ENCODE peak calls at places on chromosomes 16 and 17, in eight cellular contexts. C is cardiac muscle cell, E is body of pancreas, F is endothelial cell, V is foreskin fibroblast, X is GM12865, Z is dorsolateral prefrontal cortex, P is GM20000. Q is an unnamed sample.

GRCh38 chr17:78307887-78308633 is 51.8 kb downstream of the SOCS3 start:
- DNase-seq in F (no peak), E (peak; percentile 74), P (no peak), V (no peak), Z (no peak), X (no peak), C (no peak), Q (peak; percentile 38)

GRCh38 chr17:40551091-40551873 is 14.0 kb downstream of the CCR7 start:
- DNase-seq in C (peak; percentile 99), Z (peak; percentile 31), V (peak; percentile 99), X (no peak), P (no peak), F (no peak), E (peak; percentile 45), Q (peak; percentile 90)

GRCh38 chr17:82794781-82795505 is 43.1 kb downstream of the TBCD start:
- DNase-seq in P (no peak), F (no peak), Z (no peak), E (peak; percentile 20), C (peak; percentile 11), V (peak; percentile 30), X (no peak), Q (peak; percentile 51)

GRCh38 chr16:80931985-80932720 is 74.5 kb downstream of the CMC2 start:
- DNase-seq in P (peak; percentile 38), X (peak; percentile 9), Z (peak; percentile 72), E (peak; percentile 71), V (peak; percentile 45), C (peak; percentile 91), F (peak; percentile 60), Q (peak; percentile 86)

GRCh38 chr17:45226620-45227019 is 4.9 kb downstream of the FMNL1 start:
- DNase-seq in E (no peak), P (no peak), F (no peak), Z (no peak), X (no peak), C (no peak), V (no peak), Q (no peak)

GRCh38 chr16:85366031-85366763 is 246.9 kb upstream of the GSE1 start:
- DNase-seq in V (no peak), E (no peak), F (no peak), P (no peak), Z (no peak), C (no peak), X (no peak), Q (no peak)

GRCh38 chr17:9529033-9529748 is 46.4 kb downstream of the STX8 start:
- DNase-seq in E (no peak), F (no peak), V (peak; percentile 22), X (peak; percentile 43), C (peak; percentile 47), Z (no peak), P (peak; percentile 22), Q (no peak)

GRCh38 chr17:21345236-21345635 is 30.9 kb upstream of the KCNJ12 start:
- DNase-seq in C (no peak), P (no peak), F (no peak), Z (peak; percentile 32), X (no peak), V (no peak), E (no peak), Q (no peak)

GRCh38 chr16:56211471-56211944 is 20.2 kb downstream of the GNAO1 start:
- DNase-seq in F (no peak), C (no peak), V (no peak), Z (no peak), E (no peak), P (no peak), X (no peak), Q (no peak)

GRCh38 chr17:39926588-39927100 is 757 bp downstream of the ORMDL3 start:
- DNase-seq in P (peak; percentile 59), C (peak; percentile 69), E (peak; percentile 73), X (peak; percentile 80), Z (no peak), V (peak; percentile 18), F (peak; percentile 25), Q (peak; percentile 42)

GRCh38 chr17:78716814-78717393 is 65.2 kb downstream of the CYTH1 start:
- DNase-seq in P (no peak), V (peak; percentile 45), F (no peak), X (peak; percentile 82), C (peak; percentile 54), E (peak; percentile 96), Z (peak; percentile 92), Q (peak; percentile 86)

GRCh38 chr17:19718041-19718612 is 1.7 kb upstream of the SLC47A2 start:
- DNase-seq in Z (no peak), P (no peak), V (no peak), C (no peak), X (no peak), F (no peak), E (no peak), Q (no peak)

GRCh38 chr16:66441586-66442375 is 14.7 kb downstream of the BEAN1 start:
- DNase-seq in X (no peak), P (no peak), E (no peak), Z (peak; percentile 15), F (no peak), V (no peak), C (peak; percentile 56), Q (no peak)

DNA sequence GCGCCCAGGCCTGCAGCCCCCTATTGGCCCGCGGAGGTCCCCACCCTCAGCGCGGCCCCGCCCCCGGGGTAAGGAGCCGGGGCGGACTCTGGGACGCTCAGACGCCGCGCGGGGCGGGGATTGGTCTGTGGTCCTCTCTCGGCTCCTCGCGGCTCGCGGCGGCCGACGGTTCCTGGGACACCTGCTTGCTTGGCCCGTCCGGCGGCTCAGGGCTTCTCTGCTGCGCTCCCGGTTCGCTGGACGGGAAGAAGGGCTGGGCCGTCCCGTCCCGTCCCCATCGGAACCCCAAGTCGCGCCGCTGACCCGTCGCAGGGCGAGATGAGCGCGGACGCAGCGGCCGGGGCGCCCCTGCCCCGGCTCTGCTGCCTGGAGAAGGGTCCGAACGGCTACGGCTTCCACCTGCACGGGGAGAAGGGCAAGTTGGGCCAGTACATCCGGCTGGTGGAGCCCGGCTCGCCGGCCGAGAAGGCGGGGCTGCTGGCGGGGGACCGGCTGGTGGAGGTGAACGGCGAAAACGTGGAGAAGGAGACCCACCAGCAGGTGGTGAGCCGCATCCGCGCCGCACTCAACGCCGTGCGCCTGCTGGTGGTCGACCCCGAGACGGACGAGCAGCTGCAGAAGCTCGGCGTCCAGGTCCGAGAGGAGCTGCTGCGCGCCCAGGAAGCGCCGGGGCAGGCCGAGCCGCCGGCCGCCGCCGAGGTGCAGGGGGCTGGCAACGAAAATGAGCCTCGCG is at the start of gene NHERF1:
- DNase-seq in E (peak; percentile 97), Z (peak; percentile 97), C (peak; percentile 94), P (peak; percentile 99), V (peak; percentile 93), X (peak; percentile 95), F (peak; percentile 97), Q (peak; percentile 95)
- TF ChIP-seq CTCF in E (peak; percentile 12), Z (peak; percentile 7), C (no peak), P (no peak), V (no peak), X (no peak), F (peak; percentile 20), Q (no peak)

GRCh38 chr17:15456972-15457722 is 10.3 kb downstream of the CDRT4 start:
- DNase-seq in F (no peak), E (peak; percentile 50), X (no peak), P (no peak), C (peak; percentile 87), V (peak; percentile 91), Z (peak; percentile 72), Q (peak; percentile 45)
- TF ChIP-seq CTCF in F (no peak), E (no peak), X (no peak), P (no peak), C (peak; percentile 58), V (peak; percentile 50), Z (peak; percentile 54), Q (peak; percentile 20)

DNA sequence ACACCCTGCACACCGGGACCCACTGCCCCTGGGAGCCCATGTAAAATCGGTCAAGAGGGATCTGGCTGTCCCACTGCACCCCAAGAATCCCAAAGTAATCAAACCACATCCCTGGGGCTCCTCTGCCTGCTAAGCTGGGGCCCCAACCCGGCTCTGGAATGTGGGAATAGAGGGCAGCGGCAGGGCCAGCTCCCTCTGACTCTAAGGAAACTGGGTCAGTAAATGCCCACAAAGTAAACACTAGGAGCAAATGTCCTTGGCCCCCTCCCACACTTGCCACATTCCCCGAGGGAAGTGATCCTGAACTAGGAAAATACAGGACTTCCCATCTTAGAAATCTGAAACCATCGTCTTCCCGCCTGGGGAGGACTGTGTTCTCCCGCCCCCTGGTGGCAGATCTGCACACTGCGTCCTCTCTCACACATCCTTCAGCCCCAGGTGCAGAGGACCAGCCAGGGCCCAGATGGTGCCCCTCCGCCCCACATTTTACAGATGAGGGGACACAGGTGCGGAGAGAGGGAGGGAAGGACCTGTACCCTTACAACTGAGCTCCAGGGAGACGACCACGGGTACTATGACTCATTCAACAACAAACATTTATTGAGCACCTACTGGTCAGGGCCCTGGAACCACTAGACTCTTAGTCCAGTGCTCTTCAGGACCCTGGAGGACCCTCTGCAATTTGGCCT is 10.2 kb downstream of the P3H4 start:
- DNase-seq in F (peak; percentile 88), E (peak; percentile 90), C (peak; percentile 82), V (peak; percentile 56), P (peak; percentile 85), X (peak; percentile 78), Z (peak; percentile 86), Q (peak; percentile 89)
- TF ChIP-seq CTCF in F (peak; percentile 97), E (peak; percentile 94), C (peak; percentile 94), V (peak; percentile 98), P (peak; percentile 86), X (peak; percentile 98), Z (peak; percentile 99), Q (peak; percentile 95)

GRCh38 chr17:68290268-68290954 is 516 bp downstream of the SLC16A6 start:
- DNase-seq in C (no peak), P (peak; percentile 62), Z (peak; percentile 54), X (peak; percentile 74), V (no peak), F (peak; percentile 47), E (peak; percentile 23), Q (peak; percentile 35)

GRCh38 chr17:68290955-68291835 is at the start of the genes ARSG and SLC16A6:
- DNase-seq in P (peak; percentile 94), F (peak; percentile 71), E (peak; percentile 43), V (peak; percentile 51), X (peak; percentile 96), Z (peak; percentile 75), C (peak; percentile 58), Q (peak; percentile 81)

GRCh38 chr17:68292689-68293040 is 1.4 kb downstream of the ARSG start:
- DNase-seq in C (no peak), Z (no peak), P (no peak), X (no peak), F (no peak), E (no peak), V (no peak), Q (no peak)

GRCh38 chr17:68293490-68294195 is 2.3 kb downstream of the ARSG start:
- DNase-seq in Z (no peak), X (no peak), C (no peak), P (no peak), F (no peak), E (no peak), V (no peak), Q (no peak)

DNA sequence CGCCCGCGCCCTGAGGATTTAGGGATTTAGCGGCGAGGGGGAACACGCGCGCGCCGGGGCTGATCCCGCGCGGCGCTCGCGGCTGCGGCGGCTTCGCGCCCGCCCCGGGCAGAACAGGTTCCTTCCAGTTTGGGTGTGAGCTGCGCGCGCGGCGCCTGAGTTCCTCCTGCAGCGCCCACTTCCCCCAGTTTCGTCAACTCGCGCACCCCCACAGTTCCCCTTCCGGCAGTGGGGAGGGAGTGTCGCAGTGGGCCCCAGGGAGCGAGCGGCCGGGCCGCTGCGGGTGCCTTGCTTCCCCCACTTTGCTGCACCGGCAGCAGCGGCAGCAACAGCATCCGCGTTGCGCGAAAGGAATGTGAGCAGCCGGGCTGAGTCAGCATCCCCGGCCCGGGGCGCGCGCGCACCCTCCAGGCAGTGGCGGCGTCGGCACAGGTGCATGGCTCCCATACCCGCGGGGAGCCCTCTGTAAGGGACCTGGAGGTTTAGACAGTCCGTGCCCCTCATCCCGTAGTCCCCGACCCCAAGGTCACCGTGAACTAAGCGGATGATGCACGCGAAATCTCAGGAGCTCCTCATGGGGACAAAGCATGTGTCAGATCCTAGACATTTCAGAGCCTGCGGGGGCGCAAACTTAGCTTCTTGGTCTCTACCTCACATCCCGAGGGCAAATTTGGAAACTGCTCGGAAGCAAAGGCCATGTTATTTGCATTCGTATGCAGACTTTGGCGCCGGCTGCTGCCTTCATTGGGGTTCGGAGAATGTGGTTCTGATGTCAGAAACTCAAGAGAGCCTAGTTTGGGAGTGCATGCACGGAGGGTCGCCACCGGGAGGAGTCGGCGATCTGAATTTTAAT is 767 bp downstream of the ARSG start:
- DNase-seq in E (peak; percentile 69), V (peak; percentile 76), C (peak; percentile 69), X (peak; percentile 98), P (peak; percentile 94), F (peak; percentile 72), Z (peak; percentile 73), Q (peak; percentile 67)
- TF ChIP-seq CTCF in E (no peak), V (no peak), C (no peak), X (peak; percentile 16), P (no peak), F (no peak), Z (no peak), Q (no peak)